ENCODE peak calls at places on chromosome 5, in four cellular contexts. G is DND-41, N is body of pancreas, J is upper lobe of right lung. D is an unnamed sample.
A peak's percentile ranks its signal among the peaks of the same experiment; 100 is the strongest.

GRCh38 chr5:168537176-168537575 is 8.1 kb downstream of the FBLL1 start:
- ATAC-seq in J (no peak), N (no peak), G (no peak), D (no peak)

GRCh38 chr5:102611312-102611711 is 112.5 kb upstream of the SLCO6A1 start:
- ATAC-seq in N (no peak), G (no peak), J (no peak), D (no peak)

GRCh38 chr5:155919125-155919524 is 407.8 kb upstream of the SGCD start:
- ATAC-seq in G (no peak), N (no peak), J (no peak), D (no peak)

GRCh38 chr5:95628933-95629332 is 9.0 kb downstream of the GPR150 start:
- ATAC-seq in N (no peak), J (no peak), G (no peak), D (no peak)

GRCh38 chr5:147208134-147208533 is 26.7 kb upstream of the STK32A start:
- ATAC-seq in N (peak; percentile 53), G (no peak), J (no peak), D (no peak)

GRCh38 chr5:935510-936084 is 42.9 kb downstream of the TRIP13 start:
- ATAC-seq in J (no peak), N (no peak), G (no peak), D (no peak)

GRCh38 chr5:8686707-8687106 is 817.8 kb downstream of the MTRR start:
- ATAC-seq in J (no peak), N (no peak), G (no peak), D (no peak)

GRCh38 chr5:159764283-159764927 is 151.9 kb upstream of the ADRA1B start:
- ATAC-seq in G (peak; percentile 94), N (peak; percentile 55), J (peak; percentile 31), D (peak; percentile 74)

GRCh38 chr5:43635374-43635773 is 32.4 kb downstream of the NNT start:
- ATAC-seq in J (no peak), G (no peak), N (no peak), D (no peak)

GRCh38 chr5:115262066-115262404 is 642 bp downstream of the PGGT1B start:
- ATAC-seq in G (peak; percentile 10), J (peak; percentile 45), N (no peak), D (no peak)

GRCh38 chr5:45038366-45038987 is 229.7 kb downstream of the MRPS30 start:
- ATAC-seq in G (no peak), J (peak; percentile 63), N (peak; percentile 67), D (no peak)

GRCh38 chr5:136174021-136174659 is 18.8 kb downstream of the SMIM32 start:
- ATAC-seq in N (no peak), G (peak; percentile 42), J (peak; percentile 66), D (no peak)

GRCh38 chr5:6280425-6281100 is 97.8 kb downstream of the MED10 start:
- ATAC-seq in N (no peak), G (no peak), J (no peak), D (no peak)

GRCh38 chr5:158287643-158288228 is 428.8 kb upstream of the CLINT1 start:
- ATAC-seq in J (peak; percentile 47), G (no peak), N (no peak), D (peak; percentile 72)
- H3K4me1 ChIP-seq in J (no peaks in the 10 kb centered on the region), G (peaks cover 9% of the 10 kb centered on the region), N (no peaks in the 10 kb centered on the region), D (no peaks in the 10 kb centered on the region)

DNA sequence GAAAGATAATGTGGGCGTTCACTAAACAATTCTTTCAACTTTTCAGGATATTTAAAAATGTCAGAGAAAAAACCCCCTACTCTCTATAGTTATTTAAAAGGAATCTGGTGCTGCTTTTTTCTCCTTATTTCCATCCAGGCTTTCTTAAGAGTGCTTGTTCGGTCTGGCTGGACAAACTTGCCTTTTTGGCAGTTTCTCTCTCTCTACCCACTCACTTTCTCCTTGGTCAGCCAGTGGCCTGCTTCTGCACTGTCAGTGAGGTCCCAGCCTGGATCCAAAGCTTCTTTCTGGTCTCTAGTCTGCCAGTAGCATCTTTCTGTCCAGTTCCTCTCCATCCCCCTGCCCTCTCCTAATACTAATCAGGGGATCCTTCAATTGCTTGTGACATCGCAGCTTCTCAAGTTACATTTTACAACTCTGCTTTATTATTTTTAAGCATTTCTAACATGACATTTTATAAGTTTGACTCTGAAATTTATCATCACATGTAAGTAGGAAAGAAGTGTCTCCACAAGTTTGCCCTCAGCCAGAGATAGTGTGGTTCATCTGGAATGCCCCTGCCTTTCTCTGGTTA is 50.4 kb downstream of the PIK3R1 start:
- ATAC-seq in J (peak; percentile 36), G (no peak), N (no peak), D (no peak)
- H3K4me1 ChIP-seq in J (peaks cover 88% of the 10 kb centered on the region), G (peaks cover 82% of the 10 kb centered on the region), N (peaks cover 61% of the 10 kb centered on the region), D (peaks cover 52% of the 10 kb centered on the region)

GRCh38 chr5:178429156-178429468 is 161.1 kb downstream of the COL23A1 start:
- ATAC-seq in N (no peak), G (no peak), J (no peak), D (no peak)
- H3K4me1 ChIP-seq in N (peaks cover 23% of the 10 kb centered on the region), G (peaks cover 15% of the 10 kb centered on the region), J (peaks cover 6% of the 10 kb centered on the region), D (no peaks in the 10 kb centered on the region)

DNA sequence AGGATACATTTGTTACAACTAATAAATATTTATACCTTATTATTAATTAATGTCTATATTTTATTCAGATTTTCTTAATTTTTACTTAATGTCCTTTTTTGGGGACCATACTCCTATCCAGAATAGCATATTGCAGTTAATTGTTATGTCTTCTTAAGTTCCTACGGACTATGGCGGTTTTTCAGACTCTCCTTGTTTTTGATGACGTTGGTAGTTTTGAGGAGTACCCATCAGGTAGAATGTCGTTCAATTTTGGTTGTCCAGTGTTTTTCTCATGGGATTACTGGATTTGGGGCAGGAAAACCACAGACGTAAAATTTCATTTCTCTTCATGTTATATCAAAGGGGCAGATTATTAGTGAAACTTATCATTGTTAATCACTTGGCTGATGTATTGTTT is 223.7 kb downstream of the ISL1 start:
- ATAC-seq in N (no peak), G (no peak), J (no peak), D (no peak)
- H3K4me1 ChIP-seq in N (no peaks in the 10 kb centered on the region), G (no peaks in the 10 kb centered on the region), J (no peaks in the 10 kb centered on the region), D (no peaks in the 10 kb centered on the region)

DNA sequence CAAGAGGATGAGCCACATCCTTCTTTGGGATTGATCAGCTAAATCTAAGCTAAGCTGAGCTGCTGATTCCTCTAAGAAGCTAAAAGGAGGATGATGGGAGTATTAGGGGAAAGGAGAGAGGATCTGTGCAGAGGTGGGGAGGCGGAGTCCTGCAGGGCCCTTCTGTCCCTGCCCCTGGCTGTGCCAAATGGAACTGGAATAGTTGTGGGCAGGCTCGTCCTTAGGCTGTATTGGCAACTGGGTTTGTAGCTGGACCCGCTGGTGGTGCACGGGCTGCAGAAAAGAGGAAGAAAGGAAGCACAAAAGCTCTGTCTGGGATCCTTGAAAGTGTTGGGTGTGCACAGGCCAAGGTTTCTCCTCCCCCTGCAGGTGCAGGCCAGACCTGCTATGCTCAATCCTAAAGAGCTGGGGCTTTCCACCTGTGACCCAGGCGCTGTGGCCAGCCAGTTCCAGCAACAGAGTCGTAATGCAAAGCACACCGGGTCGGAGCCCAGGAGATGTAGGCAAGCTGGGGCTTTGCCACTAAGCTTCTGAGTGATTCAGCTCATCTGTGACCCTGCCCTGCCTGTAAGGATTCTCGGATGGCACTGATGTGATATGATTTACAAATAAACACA is 9.8 kb downstream of the CLTB start:
- ATAC-seq in N (no peak), G (no peak), J (no peak), D (no peak)
- H3K4me1 ChIP-seq in N (no peaks in the 10 kb centered on the region), G (no peaks in the 10 kb centered on the region), J (no peaks in the 10 kb centered on the region), D (peaks cover 4% of the 10 kb centered on the region)

DNA sequence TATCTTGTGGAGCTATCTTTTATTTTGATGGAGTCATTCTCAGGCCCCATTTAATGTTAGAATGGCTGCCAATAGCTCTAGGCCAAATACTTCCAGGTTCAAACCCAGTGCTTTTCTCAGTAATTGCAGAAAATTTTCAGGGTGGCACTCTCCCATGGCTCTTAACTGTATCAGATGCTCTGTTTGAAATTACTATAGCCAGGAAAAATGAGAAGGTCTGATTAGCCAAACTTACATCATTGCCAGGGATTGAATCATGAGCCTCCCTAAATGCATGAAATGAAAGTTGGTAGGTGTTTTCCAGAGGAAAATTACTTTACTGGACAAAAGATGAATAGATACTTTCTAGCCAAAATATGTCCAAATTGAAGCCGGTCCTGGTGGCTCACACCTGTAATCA is 404.8 kb downstream of the MAT2B start:
- ATAC-seq in J (no peak), N (no peak), G (no peak), D (no peak)
- H3K4me1 ChIP-seq in J (no peaks in the 10 kb centered on the region), N (no peaks in the 10 kb centered on the region), G (no peaks in the 10 kb centered on the region), D (no peaks in the 10 kb centered on the region)

DNA sequence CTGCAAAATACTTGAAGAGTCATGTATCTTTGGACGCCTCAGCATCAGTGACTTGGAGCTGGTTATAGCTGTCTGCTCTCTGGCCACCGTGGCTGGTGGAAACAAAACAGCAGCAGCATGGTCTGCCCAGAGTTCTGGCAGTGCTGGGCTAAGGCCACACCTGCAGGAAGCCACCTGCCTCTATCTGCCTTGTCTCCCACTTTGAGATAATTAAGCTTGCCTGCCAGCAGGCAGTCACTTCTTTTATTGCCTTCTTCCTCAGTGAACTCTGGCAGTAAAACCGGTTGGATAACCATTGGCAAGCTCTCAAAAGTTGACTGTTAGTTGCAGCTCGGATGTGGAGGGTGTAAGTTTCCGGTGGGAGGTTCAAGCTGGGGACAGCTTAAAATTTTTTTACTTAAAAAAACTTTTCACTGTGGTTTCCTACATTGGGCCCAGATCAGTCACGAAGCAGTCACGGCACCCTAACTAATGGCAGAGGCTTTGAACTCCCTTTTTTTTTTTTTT is 4.9 kb downstream of the SMIM3 start:
- ATAC-seq in J (peak; percentile 47), N (peak; percentile 65), G (peak; percentile 80), D (peak; percentile 17)
- H3K4me1 ChIP-seq in J (peaks cover 81% of the 10 kb centered on the region), N (peaks cover 59% of the 10 kb centered on the region), G (peaks cover 65% of the 10 kb centered on the region), D (peaks cover 26% of the 10 kb centered on the region)

DNA sequence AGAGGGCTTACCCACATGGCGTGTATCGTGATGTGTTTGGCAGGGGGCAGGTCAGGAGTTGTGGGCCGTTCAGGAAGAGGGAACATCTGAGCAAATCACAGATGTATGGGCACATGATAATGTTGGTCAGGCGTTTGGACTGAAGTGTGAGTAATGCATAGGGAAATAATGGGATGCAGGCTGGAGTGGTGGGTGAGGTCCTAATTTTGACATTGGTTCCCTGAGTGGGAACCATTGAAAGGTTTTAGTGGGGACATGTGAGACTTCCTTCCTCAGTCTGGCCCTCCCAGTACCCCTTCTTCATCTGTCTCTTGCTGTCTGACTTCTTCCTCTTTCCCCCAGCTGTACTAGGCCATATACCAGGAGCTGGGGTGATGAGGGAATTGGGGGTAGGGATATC is 7.6 kb downstream of the OTULIN start:
- ATAC-seq in J (peak; percentile 64), N (no peak), G (no peak), D (no peak)
- H3K4me1 ChIP-seq in J (peaks cover 50% of the 10 kb centered on the region), N (peaks cover 53% of the 10 kb centered on the region), G (peaks cover 41% of the 10 kb centered on the region), D (peaks cover 4% of the 10 kb centered on the region)

GRCh38 chr5:139181835-139182452 is 16.2 kb downstream of the SIL1 start:
- ATAC-seq in J (peak; percentile 39), G (no peak), N (no peak), D (no peak)
- H3K4me1 ChIP-seq in J (peaks cover 38% of the 10 kb centered on the region), G (peaks cover 24% of the 10 kb centered on the region), N (peaks cover 89% of the 10 kb centered on the region), D (peaks cover 45% of the 10 kb centered on the region)

GRCh38 chr5:125198270-125198974 is 452.0 kb upstream of the ZNF608 start:
- ATAC-seq in G (peak; percentile 68), N (peak; percentile 45), J (peak; percentile 42), D (peak; percentile 50)
- H3K4me1 ChIP-seq in G (peaks cover 26% of the 10 kb centered on the region), N (peaks cover 13% of the 10 kb centered on the region), J (no peaks in the 10 kb centered on the region), D (peaks cover 7% of the 10 kb centered on the region)